ENCODE peak calls at places on chromosomes 7 and 10, in six cellular contexts. One of them, this sample, is unnamed. For H3K27me3 and H3K4me1, the result is how much of the 10 kb centered on the place peaks cover.

GRCh38 chr7:36775673-36776072 is 51.4 kb upstream of the AOAH start:
- DNase-seq in neural progenitor cell: no peak
- DNase-seq in ovary: no peak
- DNase-seq in psoas muscle: no peak
- DNase-seq in cardiac muscle cell: no peak
- DNase-seq in PC-3: no peak
- DNase-seq in this sample: no peak

GRCh38 chr10:132058111-132058745 is 7.5 kb upstream of the JAKMIP3 start:
- DNase-seq in psoas muscle: no peak
- DNase-seq in ovary: no peak
- DNase-seq in cardiac muscle cell: no peak
- DNase-seq in neural progenitor cell: no peak
- DNase-seq in PC-3: peak
- DNase-seq in this sample: no peak

GRCh38 chr10:30562787-30563186 is 66.8 kb downstream of the LYZL2 start:
- DNase-seq in PC-3: peak
- DNase-seq in psoas muscle: no peak
- DNase-seq in ovary: no peak
- DNase-seq in cardiac muscle cell: no peak
- DNase-seq in neural progenitor cell: no peak
- DNase-seq in this sample: no peak

GRCh38 chr7:55550010-55550409 is 22.3 kb downstream of the VOPP1 start:
- DNase-seq in PC-3: peak
- DNase-seq in cardiac muscle cell: no peak
- DNase-seq in neural progenitor cell: no peak
- DNase-seq in ovary: no peak
- DNase-seq in psoas muscle: no peak
- DNase-seq in this sample: no peak

GRCh38 chr10:3537518-3537917 is 247.5 kb downstream of the KLF6 start:
- DNase-seq in ovary: no peak
- DNase-seq in PC-3: no peak
- DNase-seq in neural progenitor cell: no peak
- DNase-seq in cardiac muscle cell: no peak
- DNase-seq in psoas muscle: no peak
- DNase-seq in this sample: no peak

GRCh38 chr10:133087679-133088523 is at the start of gene ADGRA1:
- DNase-seq in cardiac muscle cell: peak
- DNase-seq in PC-3: no peak
- DNase-seq in psoas muscle: no peak
- DNase-seq in ovary: no peak
- DNase-seq in neural progenitor cell: peak
- DNase-seq in this sample: peak

GRCh38 chr10:132442636-132443035 is 45.6 kb downstream of the PWWP2B start:
- DNase-seq in cardiac muscle cell: no peak
- DNase-seq in neural progenitor cell: no peak
- DNase-seq in PC-3: no peak
- DNase-seq in ovary: no peak
- DNase-seq in psoas muscle: no peak
- DNase-seq in this sample: no peak

GRCh38 chr7:23759556-23760391 is 49.8 kb downstream of the STK31 start:
- DNase-seq in psoas muscle: no peak
- DNase-seq in cardiac muscle cell: no peak
- DNase-seq in ovary: no peak
- DNase-seq in neural progenitor cell: no peak
- DNase-seq in PC-3: peak
- DNase-seq in this sample: no peak

GRCh38 chr10:13102002-13102794 is 2.2 kb downstream of the OPTN start:
- DNase-seq in PC-3: no peak
- DNase-seq in cardiac muscle cell: no peak
- DNase-seq in neural progenitor cell: no peak
- DNase-seq in psoas muscle: peak
- DNase-seq in ovary: no peak
- DNase-seq in this sample: no peak

GRCh38 chr10:126469692-126470091 is 81.4 kb upstream of the ADAM12 start:
- DNase-seq in neural progenitor cell: no peak
- DNase-seq in psoas muscle: no peak
- DNase-seq in cardiac muscle cell: no peak
- DNase-seq in PC-3: no peak
- DNase-seq in ovary: no peak
- DNase-seq in this sample: no peak

GRCh38 chr10:2920638-2921037 is 146.7 kb upstream of the PFKP start:
- DNase-seq in psoas muscle: no peak
- DNase-seq in neural progenitor cell: no peak
- DNase-seq in cardiac muscle cell: no peak
- DNase-seq in PC-3: no peak
- DNase-seq in ovary: no peak
- DNase-seq in this sample: no peak

GRCh38 chr7:108973075-108973474 is 403.4 kb downstream of the DNAJB9 start:
- DNase-seq in psoas muscle: no peak
- DNase-seq in neural progenitor cell: peak
- DNase-seq in ovary: no peak
- DNase-seq in cardiac muscle cell: peak
- DNase-seq in PC-3: no peak
- DNase-seq in this sample: peak

DNA sequence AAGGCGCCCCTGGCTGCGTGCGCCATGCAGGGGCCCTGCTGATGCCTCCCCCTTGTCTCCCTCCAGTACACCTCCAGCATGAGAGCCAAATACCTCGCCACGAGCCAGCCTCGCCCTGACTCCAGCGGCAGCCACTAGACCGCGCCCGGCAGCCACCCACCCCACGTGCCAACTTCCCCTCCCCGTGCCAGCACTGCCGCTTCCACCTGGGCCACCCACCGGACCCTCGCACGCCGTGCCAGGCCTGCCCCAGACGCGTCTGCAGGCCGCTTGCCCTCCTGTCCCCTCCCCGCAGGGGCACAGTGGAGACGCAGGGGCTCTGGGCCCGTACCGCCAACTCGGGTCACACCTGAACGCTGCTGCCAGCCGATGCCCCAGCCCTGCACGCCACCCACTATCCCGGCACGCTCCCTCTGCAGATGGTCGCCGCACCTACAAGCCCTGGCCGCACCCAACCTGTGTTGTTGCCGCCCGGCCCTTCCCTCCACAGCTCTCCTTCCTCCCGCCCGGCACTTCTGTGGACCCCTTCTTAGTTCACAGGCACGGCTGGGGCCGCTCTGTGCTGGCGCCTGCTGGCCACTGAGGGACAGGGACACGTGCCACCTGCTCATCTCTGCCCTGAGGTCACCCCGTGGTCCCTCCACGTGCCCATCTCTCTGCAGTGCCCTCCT is 26.3 kb upstream of the AMZ1 start:
- DNase-seq in psoas muscle: no peak
- DNase-seq in neural progenitor cell: no peak
- DNase-seq in cardiac muscle cell: no peak
- DNase-seq in ovary: no peak
- DNase-seq in PC-3: no peak
- DNase-seq in this sample: no peak
- TF ChIP-seq CTCF in psoas muscle: no peak
- TF ChIP-seq CTCF in neural progenitor cell: peak
- TF ChIP-seq CTCF in cardiac muscle cell: peak
- TF ChIP-seq CTCF in ovary: no peak
- TF ChIP-seq CTCF in PC-3: no peak
- TF ChIP-seq CTCF in this sample: no peak

GRCh38 chr7:139673230-139673629 is 104.6 kb downstream of the HIPK2 start:
- DNase-seq in psoas muscle: no peak
- DNase-seq in cardiac muscle cell: peak
- DNase-seq in neural progenitor cell: no peak
- DNase-seq in ovary: no peak
- DNase-seq in PC-3: peak
- DNase-seq in this sample: no peak

GRCh38 chr7:139673762-139674161 is 104.0 kb downstream of the HIPK2 start:
- DNase-seq in cardiac muscle cell: no peak
- DNase-seq in psoas muscle: no peak
- DNase-seq in ovary: no peak
- DNase-seq in neural progenitor cell: no peak
- DNase-seq in PC-3: no peak
- DNase-seq in this sample: no peak

GRCh38 chr7:139676390-139676789 is 101.4 kb downstream of the HIPK2 start:
- DNase-seq in psoas muscle: no peak
- DNase-seq in ovary: no peak
- DNase-seq in PC-3: no peak
- DNase-seq in cardiac muscle cell: no peak
- DNase-seq in neural progenitor cell: no peak
- DNase-seq in this sample: no peak

GRCh38 chr7:139675127-139676110 is 102.4 kb downstream of the HIPK2 start:
- DNase-seq in neural progenitor cell: no peak
- DNase-seq in cardiac muscle cell: no peak
- DNase-seq in psoas muscle: no peak
- DNase-seq in ovary: no peak
- DNase-seq in PC-3: no peak
- DNase-seq in this sample: no peak

GRCh38 chr7:139674752-139675126 is 103.1 kb downstream of the HIPK2 start:
- DNase-seq in ovary: no peak
- DNase-seq in PC-3: no peak
- DNase-seq in neural progenitor cell: no peak
- DNase-seq in psoas muscle: no peak
- DNase-seq in cardiac muscle cell: no peak
- DNase-seq in this sample: no peak
- H3K27me3 ChIP-seq in ovary: under half
- H3K27me3 ChIP-seq in PC-3: under half
- H3K27me3 ChIP-seq in neural progenitor cell: under half
- H3K27me3 ChIP-seq in psoas muscle: under half
- H3K27me3 ChIP-seq in cardiac muscle cell: under half
- H3K27me3 ChIP-seq in this sample: under half

GRCh38 chr10:78513330-78513729 is 479.7 kb downstream of the RPS24 start:
- DNase-seq in cardiac muscle cell: peak
- DNase-seq in PC-3: peak
- DNase-seq in neural progenitor cell: no peak
- DNase-seq in ovary: no peak
- DNase-seq in psoas muscle: no peak
- DNase-seq in this sample: no peak

GRCh38 chr10:78513986-78514385 is 480.3 kb downstream of the RPS24 start:
- DNase-seq in ovary: no peak
- DNase-seq in neural progenitor cell: no peak
- DNase-seq in cardiac muscle cell: no peak
- DNase-seq in PC-3: no peak
- DNase-seq in psoas muscle: no peak
- DNase-seq in this sample: no peak

GRCh38 chr10:78515873-78516153 is 482.1 kb downstream of the RPS24 start:
- DNase-seq in ovary: no peak
- DNase-seq in cardiac muscle cell: no peak
- DNase-seq in neural progenitor cell: no peak
- DNase-seq in PC-3: no peak
- DNase-seq in psoas muscle: no peak
- DNase-seq in this sample: no peak

GRCh38 chr10:78515037-78515872 is 481.6 kb downstream of the RPS24 start:
- DNase-seq in psoas muscle: no peak
- DNase-seq in neural progenitor cell: no peak
- DNase-seq in cardiac muscle cell: no peak
- DNase-seq in ovary: peak
- DNase-seq in PC-3: peak
- DNase-seq in this sample: no peak

GRCh38 chr10:78514459-78514858 is 480.8 kb downstream of the RPS24 start:
- DNase-seq in neural progenitor cell: no peak
- DNase-seq in psoas muscle: no peak
- DNase-seq in ovary: no peak
- DNase-seq in PC-3: no peak
- DNase-seq in cardiac muscle cell: no peak
- DNase-seq in this sample: no peak
- H3K4me1 ChIP-seq in neural progenitor cell: under half
- H3K4me1 ChIP-seq in psoas muscle: under half
- H3K4me1 ChIP-seq in ovary: under half
- H3K4me1 ChIP-seq in PC-3: under half
- H3K4me1 ChIP-seq in cardiac muscle cell: under half
- H3K4me1 ChIP-seq in this sample: under half

GRCh38 chr7:50805425-50806130 is 22.9 kb upstream of the GRB10 start:
- DNase-seq in PC-3: peak
- DNase-seq in cardiac muscle cell: no peak
- DNase-seq in psoas muscle: no peak
- DNase-seq in ovary: no peak
- DNase-seq in neural progenitor cell: no peak
- DNase-seq in this sample: no peak

GRCh38 chr7:50803359-50804337 is 21.0 kb upstream of the GRB10 start:
- DNase-seq in cardiac muscle cell: no peak
- DNase-seq in neural progenitor cell: no peak
- DNase-seq in psoas muscle: no peak
- DNase-seq in ovary: no peak
- DNase-seq in PC-3: peak
- DNase-seq in this sample: no peak

GRCh38 chr7:50799873-50800272 is 17.2 kb upstream of the GRB10 start:
- DNase-seq in neural progenitor cell: no peak
- DNase-seq in PC-3: no peak
- DNase-seq in cardiac muscle cell: no peak
- DNase-seq in ovary: no peak
- DNase-seq in psoas muscle: no peak
- DNase-seq in this sample: no peak

GRCh38 chr7:50798126-50798525 is 15.4 kb upstream of the GRB10 start:
- DNase-seq in PC-3: peak
- DNase-seq in psoas muscle: no peak
- DNase-seq in ovary: no peak
- DNase-seq in cardiac muscle cell: no peak
- DNase-seq in neural progenitor cell: no peak
- DNase-seq in this sample: no peak

GRCh38 chr7:50801907-50802306 is 19.2 kb upstream of the GRB10 start:
- DNase-seq in PC-3: peak
- DNase-seq in ovary: no peak
- DNase-seq in cardiac muscle cell: no peak
- DNase-seq in neural progenitor cell: no peak
- DNase-seq in psoas muscle: no peak
- DNase-seq in this sample: no peak
- TF ChIP-seq CTCF in PC-3: peak
- TF ChIP-seq CTCF in ovary: no peak
- TF ChIP-seq CTCF in cardiac muscle cell: no peak
- TF ChIP-seq CTCF in neural progenitor cell: peak
- TF ChIP-seq CTCF in psoas muscle: no peak
- TF ChIP-seq CTCF in this sample: no peak

GRCh38 chr10:122713091-122713885 is 13.6 kb upstream of the C10orf120 start:
- DNase-seq in neural progenitor cell: no peak
- DNase-seq in cardiac muscle cell: no peak
- DNase-seq in psoas muscle: no peak
- DNase-seq in PC-3: no peak
- DNase-seq in ovary: no peak
- DNase-seq in this sample: no peak
- H3K27me3 ChIP-seq in neural progenitor cell: under half
- H3K27me3 ChIP-seq in cardiac muscle cell: under half
- H3K27me3 ChIP-seq in psoas muscle: under half
- H3K27me3 ChIP-seq in PC-3: half or more
- H3K27me3 ChIP-seq in ovary: under half
- H3K27me3 ChIP-seq in this sample: half or more

GRCh38 chr10:124706462-124706857 is 37.7 kb downstream of the FAM53B start:
- DNase-seq in PC-3: no peak
- DNase-seq in psoas muscle: no peak
- DNase-seq in neural progenitor cell: no peak
- DNase-seq in cardiac muscle cell: no peak
- DNase-seq in ovary: no peak
- DNase-seq in this sample: no peak

GRCh38 chr10:124705817-124706461 is 38.2 kb downstream of the FAM53B start:
- DNase-seq in ovary: no peak
- DNase-seq in psoas muscle: no peak
- DNase-seq in cardiac muscle cell: no peak
- DNase-seq in neural progenitor cell: no peak
- DNase-seq in PC-3: no peak
- DNase-seq in this sample: no peak

GRCh38 chr10:124708246-124708779 is 35.9 kb downstream of the FAM53B start:
- DNase-seq in PC-3: no peak
- DNase-seq in ovary: no peak
- DNase-seq in neural progenitor cell: peak
- DNase-seq in psoas muscle: no peak
- DNase-seq in cardiac muscle cell: no peak
- DNase-seq in this sample: no peak

GRCh38 chr10:124707546-124707945 is 36.6 kb downstream of the FAM53B start:
- DNase-seq in neural progenitor cell: no peak
- DNase-seq in ovary: no peak
- DNase-seq in cardiac muscle cell: no peak
- DNase-seq in PC-3: no peak
- DNase-seq in psoas muscle: no peak
- DNase-seq in this sample: no peak

GRCh38 chr10:124706876-124707516 is 37.2 kb downstream of the FAM53B start:
- DNase-seq in cardiac muscle cell: no peak
- DNase-seq in ovary: no peak
- DNase-seq in neural progenitor cell: no peak
- DNase-seq in psoas muscle: no peak
- DNase-seq in PC-3: no peak
- DNase-seq in this sample: no peak
- H3K4me1 ChIP-seq in cardiac muscle cell: under half
- H3K4me1 ChIP-seq in ovary: half or more
- H3K4me1 ChIP-seq in neural progenitor cell: under half
- H3K4me1 ChIP-seq in psoas muscle: half or more
- H3K4me1 ChIP-seq in PC-3: under half
- H3K4me1 ChIP-seq in this sample: under half